ENCODE peak calls at places on chromosomes 13 and 19, in nine cellular contexts. P, F, W, L, N, Y, O, U and C are unnamed samples.

GRCh38 chr13:27482996-27483395 is 32.6 kb upstream of the MTIF3 start:
- DNase-seq in P (no peak), F (no peak), W (no peak), L (no peak), N (peak), Y (no peak), O (no peak), U (no peak), C (no peak)

GRCh38 chr19:58352760-58353671 is at the start of gene A1BG:
- DNase-seq in P (no peak), F (no peak), W (no peak), L (no peak), N (no peak), Y (no peak), O (no peak), U (no peak), C (no peak)

GRCh38 chr13:98972627-98973026 is 5.2 kb downstream of the DOCK9 start:
- DNase-seq in P (no peak), F (peak), W (peak), L (peak), N (no peak), Y (peak), O (peak), U (no peak), C (peak)

GRCh38 chr13:86572115-86572514 is 772.9 kb upstream of the SLITRK6 start:
- DNase-seq in P (no peak), F (peak), W (no peak), L (no peak), N (no peak), Y (peak), O (peak), U (no peak), C (peak)

GRCh38 chr13:30744056-30744684 is 8.8 kb downstream of the ALOX5AP start:
- DNase-seq in P (peak), F (no peak), W (peak), L (no peak), N (peak), Y (peak), O (peak), U (peak), C (peak)

GRCh38 chr13:73462241-73462640 is 403.4 kb downstream of the KLF5 start:
- DNase-seq in P (no peak), F (no peak), W (no peak), L (no peak), N (no peak), Y (peak), O (no peak), U (no peak), C (peak)

GRCh38 chr13:95038949-95039348 is 262.3 kb downstream of the ABCC4 start:
- DNase-seq in P (no peak), F (no peak), W (no peak), L (no peak), N (no peak), Y (no peak), O (no peak), U (no peak), C (no peak)

GRCh38 chr19:13056052-13056660 is 46.5 kb downstream of the LYL1 start:
- DNase-seq in P (peak), F (peak), W (peak), L (peak), N (no peak), Y (peak), O (peak), U (no peak), C (peak)

GRCh38 chr19:10961763-10962536 is 1.1 kb downstream of the SMARCA4 start:
- DNase-seq in P (no peak), F (no peak), W (no peak), L (peak), N (no peak), Y (peak), O (no peak), U (peak), C (no peak)

GRCh38 chr13:78742659-78743058 is 83.7 kb upstream of the OBI1 start:
- DNase-seq in P (no peak), F (no peak), W (no peak), L (peak), N (no peak), Y (no peak), O (no peak), U (no peak), C (no peak)

GRCh38 chr19:12952488-12953455 is 4.3 kb downstream of the GADD45GIP1 start:
- DNase-seq in P (no peak), F (no peak), W (no peak), L (no peak), N (no peak), Y (peak), O (no peak), U (no peak), C (peak)

GRCh38 chr19:34232566-34233481 is 21.5 kb upstream of the GARRE1 start:
- DNase-seq in P (peak), F (peak), W (peak), L (no peak), N (no peak), Y (peak), O (peak), U (peak), C (peak)

GRCh38 chr19:12450817-12451216 is 10.0 kb upstream of the ZNF443 start:
- DNase-seq in P (no peak), F (no peak), W (no peak), L (no peak), N (no peak), Y (no peak), O (no peak), U (no peak), C (no peak)

GRCh38 chr19:21748088-21748487 is 19.3 kb downstream of the ZNF100 start:
- DNase-seq in P (no peak), F (no peak), W (no peak), L (no peak), N (no peak), Y (no peak), O (no peak), U (no peak), C (no peak)

GRCh38 chr19:32651729-32652140 is 23.2 kb downstream of the ANKRD27 start:
- DNase-seq in P (peak), F (peak), W (no peak), L (peak), N (no peak), Y (no peak), O (no peak), U (no peak), C (no peak)

GRCh38 chr19:42125536-42125935 is 6.7 kb downstream of the POU2F2 start:
- DNase-seq in P (no peak), F (no peak), W (no peak), L (no peak), N (no peak), Y (no peak), O (no peak), U (no peak), C (no peak)

GRCh38 chr19:11168568-11168967 is 13.0 kb upstream of the SPC24 start:
- DNase-seq in P (no peak), F (no peak), W (peak), L (no peak), N (no peak), Y (peak), O (peak), U (no peak), C (peak)

GRCh38 chr13:97205971-97206370 is 16.2 kb upstream of the MBNL2 start:
- DNase-seq in P (no peak), F (no peak), W (no peak), L (no peak), N (no peak), Y (peak), O (no peak), U (no peak), C (peak)

GRCh38 chr19:29696045-29696682 is 18.9 kb downstream of the C19orf12 start:
- DNase-seq in P (no peak), F (no peak), W (no peak), L (no peak), N (no peak), Y (no peak), O (no peak), U (no peak), C (no peak)

GRCh38 chr19:7916908-7917291 is 2.3 kb downstream of the TGFBR3L start:
- DNase-seq in P (no peak), F (no peak), W (no peak), L (no peak), N (no peak), Y (no peak), O (no peak), U (no peak), C (no peak)
- TF ChIP-seq EZH2 in P (peak), F (no peak), W (peak), L (peak), N (no peak), Y (no peak), O (no peak), U (no peak), C (peak)

DNA sequence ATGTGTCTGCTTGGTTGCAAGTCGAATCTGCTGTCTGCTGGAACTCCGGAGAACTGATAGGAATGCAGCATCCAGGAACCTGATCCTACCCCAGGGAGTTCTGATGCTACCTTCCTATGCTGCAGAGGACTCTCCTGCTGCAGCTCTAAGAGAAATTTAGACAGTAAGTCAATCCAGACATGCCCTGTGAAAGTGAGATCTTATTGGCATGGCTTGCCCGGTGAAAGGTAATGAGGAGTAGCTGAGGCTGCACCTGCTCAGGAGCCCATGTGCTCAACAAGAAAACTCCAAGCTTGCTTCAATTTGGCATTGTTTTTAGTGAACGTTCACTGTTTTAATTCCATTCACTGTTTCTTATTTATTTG is 217.3 kb upstream of the SERP2 start:
- DNase-seq in P (no peak), F (no peak), W (no peak), L (no peak), N (no peak), Y (no peak), O (no peak), U (no peak), C (no peak)
- TF ChIP-seq EZH2 in P (no peak), F (no peak), W (no peak), L (no peak), N (no peak), Y (no peak), O (no peak), U (no peak), C (no peak)

DNA sequence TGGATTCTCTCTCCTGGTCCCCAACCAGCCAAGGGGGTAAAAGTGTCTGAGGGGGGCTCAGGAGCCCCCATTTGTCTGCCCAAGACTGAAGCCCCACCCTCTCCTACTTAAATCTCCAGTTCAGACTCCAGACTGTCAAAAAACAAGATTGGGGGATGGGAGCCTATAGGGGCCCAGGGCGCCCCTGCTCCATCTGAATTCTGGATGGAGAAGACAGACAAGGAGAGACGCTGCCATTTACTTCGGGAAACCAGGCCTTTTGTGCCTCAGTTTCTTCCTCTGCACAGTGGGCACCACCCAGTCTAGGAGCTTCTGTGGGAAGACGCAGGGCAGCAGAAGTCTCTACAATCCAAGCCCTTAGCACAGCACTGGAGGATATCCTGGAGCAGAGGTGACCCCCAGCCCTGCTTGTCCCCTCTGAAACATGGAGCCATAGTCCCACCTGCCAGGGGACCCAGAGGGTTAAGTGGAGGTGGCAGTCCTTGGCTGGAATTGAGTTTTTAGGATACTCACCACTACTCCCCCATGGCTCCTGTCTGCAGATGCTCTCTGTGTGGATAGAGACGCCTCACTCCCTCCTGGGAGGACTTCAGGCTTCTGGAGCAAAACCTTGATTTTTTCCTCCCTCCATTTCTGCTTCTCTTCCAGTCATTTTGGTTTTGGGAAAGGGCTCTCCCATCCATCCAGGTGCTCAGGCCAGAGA is 1.7 kb upstream of the CRLF1 start:
- DNase-seq in P (no peak), F (no peak), W (no peak), L (no peak), N (no peak), Y (no peak), O (no peak), U (no peak), C (no peak)
- TF ChIP-seq EZH2 in P (no peak), F (no peak), W (no peak), L (peak), N (no peak), Y (no peak), O (no peak), U (no peak), C (no peak)

GRCh38 chr19:2278504-2279158 is 3.3 kb downstream of the PEAK3 start:
- DNase-seq in P (no peak), F (no peak), W (no peak), L (no peak), N (no peak), Y (peak), O (no peak), U (no peak), C (no peak)

GRCh38 chr19:2282862-2283237 is 875 bp upstream of the PEAK3 start:
- DNase-seq in P (no peak), F (no peak), W (no peak), L (no peak), N (no peak), Y (no peak), O (no peak), U (no peak), C (no peak)

GRCh38 chr19:2280633-2281264 is 1.2 kb downstream of the PEAK3 start:
- DNase-seq in P (no peak), F (no peak), W (no peak), L (no peak), N (no peak), Y (no peak), O (no peak), U (no peak), C (no peak)

GRCh38 chr19:2283835-2284507 is 2.0 kb upstream of the PEAK3 start:
- DNase-seq in P (no peak), F (no peak), W (no peak), L (no peak), N (no peak), Y (no peak), O (no peak), U (no peak), C (no peak)

DNA sequence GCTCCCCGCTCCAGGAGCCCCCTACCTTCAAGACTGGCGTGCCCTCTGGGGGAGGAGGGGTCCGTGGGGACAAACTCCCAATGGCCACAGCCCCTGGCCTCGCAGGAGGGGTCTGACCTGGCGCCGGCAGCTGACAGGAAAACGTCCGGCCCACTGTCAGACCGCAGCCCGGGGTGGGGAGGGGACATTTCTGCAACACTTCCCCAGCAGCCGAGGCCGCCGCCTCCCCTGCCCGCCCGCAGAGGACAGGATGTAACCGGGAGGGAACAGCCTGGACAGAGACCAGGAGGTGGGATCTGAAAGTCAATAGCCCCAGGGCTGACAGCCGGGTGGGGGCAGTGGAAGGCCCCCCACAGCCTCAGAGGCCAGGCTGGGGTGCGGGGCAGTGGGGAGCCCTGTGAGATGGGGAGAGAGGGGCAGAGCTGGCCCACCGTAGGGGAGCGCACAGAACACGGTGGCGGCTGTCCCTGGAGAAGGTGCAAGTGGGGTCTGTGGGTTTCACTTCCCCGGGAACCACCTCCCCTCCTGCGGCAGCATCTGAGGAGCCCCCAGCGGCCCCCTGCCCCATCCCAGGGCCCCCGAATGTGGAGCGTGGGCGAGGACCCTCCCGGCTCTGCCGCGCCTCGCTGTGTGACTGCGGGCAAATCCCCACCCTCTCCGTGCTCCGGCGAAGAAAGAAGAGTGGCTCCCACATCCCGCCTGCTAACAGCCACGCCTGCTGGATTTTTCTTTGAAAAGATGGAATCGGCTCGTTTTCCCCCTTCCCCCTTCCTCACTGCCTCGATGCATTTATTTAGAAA is at the start of gene PEAK3:
- DNase-seq in P (no peak), F (no peak), W (no peak), L (peak), N (no peak), Y (peak), O (no peak), U (peak), C (peak)
- TF ChIP-seq EZH2 in P (peak), F (no peak), W (no peak), L (peak), N (no peak), Y (no peak), O (no peak), U (no peak), C (no peak)

GRCh38 chr19:5484398-5485285 is 29.4 kb downstream of the ZNRF4 start:
- DNase-seq in P (peak), F (peak), W (no peak), L (peak), N (no peak), Y (peak), O (no peak), U (no peak), C (peak)
- TF ChIP-seq EZH2 in P (no peak), F (no peak), W (no peak), L (no peak), N (no peak), Y (no peak), O (no peak), U (no peak), C (no peak)

GRCh38 chr19:55440411-55441105 is 2.5 kb downstream of the SHISA7 start:
- DNase-seq in P (no peak), F (no peak), W (no peak), L (peak), N (no peak), Y (peak), O (no peak), U (peak), C (no peak)
- TF ChIP-seq EZH2 in P (no peak), F (no peak), W (no peak), L (no peak), N (no peak), Y (no peak), O (no peak), U (no peak), C (no peak)

GRCh38 chr13:91398413-91399188 is at the start of gene GPC5:
- DNase-seq in P (peak), F (peak), W (peak), L (peak), N (peak), Y (peak), O (peak), U (peak), C (peak)
- TF ChIP-seq EZH2 in P (no peak), F (no peak), W (no peak), L (peak), N (no peak), Y (peak), O (no peak), U (no peak), C (peak)

GRCh38 chr19:3224346-3225325 is at the start of gene CELF5:
- DNase-seq in P (peak), F (peak), W (peak), L (peak), N (peak), Y (peak), O (no peak), U (peak), C (no peak)
- TF ChIP-seq EZH2 in P (no peak), F (no peak), W (no peak), L (no peak), N (no peak), Y (no peak), O (no peak), U (no peak), C (no peak)